ENCODE peak calls at places on chromosomes 3 and 15, in ten cellular contexts. R is iPS-NIHi11; X is neural progenitor cell; D is GM23248; U is stimulated activated CD8-positive, alpha-beta memory T cell treated with anti-CD3 and anti-CD28 coated beads, Interleukin-4, amount 100 ng/mL, for 4 hours; G is NCI-H1092 treated with DMSO at 0.1 percent for 48 hours; V is GM13977; Z is AG04450; A is psoas muscle; S is HFFc6. K is an unnamed sample.

GRCh38 chr3:184239221-184239620 is 9.5 kb downstream of the ALG3 start:
- DNase-seq in Z (no peak), R (no peak), A (no peak), X (no peak), S (no peak), G (no peak), V (no peak), U (no peak), D (no peak), K (no peak)

GRCh38 chr3:21502631-21503030 is 248.4 kb downstream of the ZNF385D start:
- DNase-seq in D (no peak), V (no peak), G (no peak), A (no peak), X (peak), U (no peak), S (no peak), Z (no peak), R (no peak), K (no peak)

GRCh38 chr15:91852741-91853500 is 587 bp upstream of the SLCO3A1 start:
- DNase-seq in X (peak), Z (no peak), A (peak), S (peak), D (peak), U (no peak), R (peak), V (peak), G (peak), K (peak)

GRCh38 chr3:100144255-100144866 is 30.1 kb upstream of the FILIP1L start:
- DNase-seq in G (no peak), X (no peak), U (no peak), R (no peak), D (no peak), V (peak), S (no peak), A (no peak), Z (no peak), K (no peak)

GRCh38 chr15:47603026-47603425 is 114.3 kb upstream of the SEMA6D start:
- DNase-seq in X (no peak), V (no peak), D (peak), S (no peak), U (no peak), A (no peak), Z (no peak), R (no peak), G (no peak), K (no peak)

GRCh38 chr3:147514366-147514765 is 105.2 kb downstream of the ZIC1 start:
- DNase-seq in D (no peak), U (no peak), Z (no peak), G (no peak), S (no peak), X (peak), R (no peak), V (no peak), A (no peak), K (no peak)

GRCh38 chr3:47661121-47661752 is 82.6 kb upstream of the CSPG5 start:
- DNase-seq in G (no peak), S (peak), X (no peak), Z (peak), R (no peak), U (no peak), A (peak), D (peak), V (no peak), K (peak)

GRCh38 chr3:38587548-38588131 is 61.8 kb downstream of the SCN5A start:
- DNase-seq in D (no peak), G (no peak), R (no peak), U (no peak), X (no peak), V (no peak), Z (no peak), S (no peak), A (peak), K (no peak)

GRCh38 chr15:68316061-68316804 is 38.7 kb downstream of the FEM1B start:
- DNase-seq in S (no peak), A (no peak), R (peak), D (no peak), G (no peak), U (no peak), V (no peak), X (peak), Z (no peak), K (no peak)

GRCh38 chr3:43768594-43768993 is 77.9 kb downstream of the ABHD5 start:
- DNase-seq in V (no peak), G (no peak), X (no peak), A (peak), Z (no peak), D (peak), U (no peak), R (no peak), S (no peak), K (no peak)